ENCODE peak calls at places on chromosomes 12 and 14, in five cellular contexts. Z is astrocyte of the spinal cord, E is fibroblast of the aortic adventitia, Y is transverse colon, N is fibroblast of lung. B is an unnamed sample.

GRCh38 chr12:25194211-25194610 is 749 bp downstream of the DNAI7 start:
- DNase-seq in Z (peak; percentile 15), E (no peak), Y (no peak), N (no peak), B (no peak)

GRCh38 chr14:64474698-64475097 is 9.4 kb downstream of the AKAP5 start:
- DNase-seq in Z (no peak), E (no peak), Y (no peak), N (no peak), B (no peak)

GRCh38 chr14:31933716-31934115 is 143.4 kb upstream of the ARHGAP5 start:
- DNase-seq in Z (peak; percentile 36), E (peak; percentile 50), Y (no peak), N (no peak), B (no peak)

GRCh38 chr12:54967461-54967860 is 17.1 kb downstream of the TESPA1 start:
- DNase-seq in Z (peak; percentile 13), E (peak; percentile 6), Y (peak; percentile 22), N (no peak), B (peak; percentile 6)

GRCh38 chr12:24742378-24742777 is 206.5 kb downstream of the BCAT1 start:
- DNase-seq in Z (no peak), E (no peak), Y (peak; percentile 41), N (no peak), B (no peak)

GRCh38 chr12:50505386-50505827 is 622 bp downstream of the DIP2B start:
- DNase-seq in Z (peak; percentile 23), E (peak; percentile 26), Y (peak; percentile 33), N (peak; percentile 19), B (peak; percentile 22)

GRCh38 chr14:70808402-70809237 is 693 bp downstream of the MAP3K9 start:
- DNase-seq in Z (no peak), E (no peak), Y (peak; percentile 60), N (no peak), B (no peak)

GRCh38 chr12:42119085-42119633 is 25.5 kb downstream of the GXYLT1 start:
- DNase-seq in Z (peak; percentile 81), E (peak; percentile 79), Y (no peak), N (peak; percentile 90), B (peak; percentile 88)

GRCh38 chr14:72753879-72754400 is 140.0 kb downstream of the DPF3 start:
- DNase-seq in Z (no peak), E (no peak), Y (no peak), N (no peak), B (no peak)

GRCh38 chr12:123963829-123964228 is 8.8 kb downstream of the CCDC92 start:
- DNase-seq in Z (no peak), E (no peak), Y (no peak), N (no peak), B (no peak)

GRCh38 chr14:50363734-50364113 is 33.0 kb downstream of the CDKL1 start:
- DNase-seq in Z (no peak), E (peak; percentile 56), Y (peak; percentile 48), N (peak; percentile 35), B (peak; percentile 28)

GRCh38 chr12:48159976-48160525 is 2.7 kb upstream of the ASB8 start:
- DNase-seq in Z (no peak), E (peak; percentile 66), Y (no peak), N (no peak), B (no peak)

GRCh38 chr12:126139355-126139754 is 1074.1 kb downstream of the AACS start:
- DNase-seq in Z (no peak), E (no peak), Y (no peak), N (no peak), B (no peak)
- TF ChIP-seq CTCF in Z (peak; percentile 5), E (peak; percentile 2), Y (no peak), N (no peak), B (peak; percentile 6)

DNA sequence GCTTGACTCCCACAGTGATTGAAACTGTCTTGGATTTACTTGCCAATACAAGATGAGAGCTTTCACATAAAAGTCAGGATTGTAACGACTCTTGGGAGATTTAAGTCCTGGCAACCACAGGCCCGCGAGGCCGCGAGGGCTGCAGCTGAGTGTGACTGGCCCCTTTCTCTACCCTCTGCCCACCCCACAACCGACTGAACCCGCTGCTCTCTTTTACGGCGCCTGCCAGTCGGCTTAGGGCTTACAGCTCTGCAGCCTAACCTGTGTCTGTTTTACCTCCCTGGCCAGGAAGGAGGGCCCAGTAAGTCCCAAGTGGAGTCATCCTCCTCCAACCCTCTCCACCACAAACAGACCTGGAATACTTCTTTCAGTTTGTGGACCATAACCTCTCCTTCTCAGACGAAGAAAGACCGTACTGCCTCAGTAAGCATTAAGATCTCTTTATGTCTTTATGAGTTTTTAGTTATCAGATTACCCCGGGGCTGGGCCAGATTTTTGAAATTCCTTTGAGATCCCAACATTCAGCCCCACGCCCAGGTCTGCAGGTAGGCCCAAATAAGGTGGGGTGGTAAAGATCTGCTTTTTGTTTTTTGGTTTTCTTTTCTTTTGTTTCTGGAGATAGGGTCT is 12.6 kb upstream of the TIGAR start:
- DNase-seq in Z (no peak), E (no peak), Y (no peak), N (no peak), B (no peak)
- H3K4me3 ChIP-seq in Z (no peak overlapping the region), E (no peak overlapping the region), Y (no peak overlapping the region), N (no peak overlapping the region), B (no peak overlapping the region)

DNA sequence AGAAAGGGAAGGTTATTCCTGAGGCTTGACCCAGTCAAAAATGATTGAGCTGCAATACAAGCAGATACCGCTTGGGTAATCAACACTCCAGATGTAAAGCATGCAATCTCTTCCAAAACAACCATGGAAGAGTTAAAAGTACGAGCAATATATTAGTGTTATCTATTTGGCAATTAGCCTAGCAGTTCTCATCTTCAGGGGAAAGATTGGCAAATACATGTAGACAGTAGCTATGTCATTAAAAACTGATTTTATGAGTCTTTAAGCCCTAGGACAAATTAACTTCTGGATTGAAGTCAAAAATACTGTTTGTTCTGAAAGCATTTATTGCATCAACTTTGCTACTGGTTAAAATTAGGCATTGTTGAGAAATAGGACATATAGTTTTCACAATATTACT is 9.3 kb upstream of the GYS2 start:
- DNase-seq in Z (no peak), E (no peak), Y (no peak), N (peak; percentile 59), B (peak; percentile 19)
- TF ChIP-seq CTCF in Z (no peak), E (no peak), Y (no peak), N (peak; percentile 42), B (peak; percentile 7)

GRCh38 chr12:108207791-108208730 is 79.0 kb downstream of the WSCD2 start:
- DNase-seq in Z (no peak), E (no peak), Y (no peak), N (no peak), B (no peak)

GRCh38 chr12:108201808-108202207 is 72.7 kb downstream of the WSCD2 start:
- DNase-seq in Z (no peak), E (no peak), Y (no peak), N (no peak), B (no peak)

GRCh38 chr12:108204618-108205017 is 75.5 kb downstream of the WSCD2 start:
- DNase-seq in Z (no peak), E (no peak), Y (no peak), N (no peak), B (no peak)

GRCh38 chr12:108204117-108204516 is 75.0 kb downstream of the WSCD2 start:
- DNase-seq in Z (no peak), E (no peak), Y (no peak), N (no peak), B (no peak)

GRCh38 chr12:108205864-108206263 is 76.8 kb downstream of the WSCD2 start:
- DNase-seq in Z (no peak), E (no peak), Y (no peak), N (no peak), B (no peak)
- H3K4me3 ChIP-seq in Z (no peak overlapping the region), E (no peak overlapping the region), Y (no peak overlapping the region), N (no peak overlapping the region), B (no peak overlapping the region)

DNA sequence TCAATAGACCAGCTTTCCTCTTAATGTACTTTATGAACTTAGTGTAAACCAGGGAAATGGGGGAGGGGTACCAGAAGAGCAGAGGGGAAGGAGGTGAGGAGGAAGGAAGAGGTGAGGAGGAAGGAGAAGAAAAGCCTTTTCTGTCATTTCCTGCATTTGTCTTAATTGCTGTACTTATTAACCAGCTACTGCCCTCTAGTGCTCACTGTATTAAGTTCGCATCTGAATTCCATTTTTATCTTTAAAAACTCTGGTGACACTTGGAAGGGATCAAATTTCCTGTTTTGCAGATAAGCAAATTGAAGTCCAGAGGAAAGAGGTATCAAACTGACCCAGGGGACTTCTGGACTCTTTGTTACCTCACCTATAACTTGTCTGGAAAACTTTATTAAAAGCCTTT is 22.2 kb downstream of the MANSC1 start:
- DNase-seq in Z (peak; percentile 68), E (peak; percentile 85), Y (no peak), N (peak; percentile 79), B (peak; percentile 76)
- TF ChIP-seq CTCF in Z (peak; percentile 60), E (peak; percentile 61), Y (peak; percentile 68), N (peak; percentile 66), B (peak; percentile 80)

DNA sequence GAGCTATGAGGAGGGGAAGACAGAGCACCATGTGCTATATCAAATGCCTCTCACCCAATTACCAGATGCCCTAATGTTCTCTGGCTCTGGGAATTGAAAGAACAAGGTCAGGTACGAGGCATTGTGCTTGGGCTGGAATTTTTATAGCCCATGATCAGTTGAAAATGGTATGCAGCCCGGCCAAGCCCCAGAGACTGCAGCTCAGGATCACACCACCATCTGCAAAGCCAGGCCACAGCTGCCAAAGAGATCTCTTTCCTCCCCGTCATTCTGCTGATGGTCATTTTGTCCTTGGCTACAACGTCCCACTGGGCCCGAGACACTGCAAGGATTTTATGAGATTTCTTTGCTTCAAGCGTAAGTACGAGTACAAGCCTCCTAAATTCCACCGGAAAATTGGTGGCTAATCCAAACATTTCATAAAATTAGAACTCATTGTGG is 15.2 kb downstream of the NUAK1 start:
- DNase-seq in Z (peak; percentile 80), E (no peak), Y (peak; percentile 34), N (peak; percentile 42), B (no peak)
- H3K4me3 ChIP-seq in Z (no peak overlapping the region), E (no peak overlapping the region), Y (no peak overlapping the region), N (no peak overlapping the region), B (no peak overlapping the region)

DNA sequence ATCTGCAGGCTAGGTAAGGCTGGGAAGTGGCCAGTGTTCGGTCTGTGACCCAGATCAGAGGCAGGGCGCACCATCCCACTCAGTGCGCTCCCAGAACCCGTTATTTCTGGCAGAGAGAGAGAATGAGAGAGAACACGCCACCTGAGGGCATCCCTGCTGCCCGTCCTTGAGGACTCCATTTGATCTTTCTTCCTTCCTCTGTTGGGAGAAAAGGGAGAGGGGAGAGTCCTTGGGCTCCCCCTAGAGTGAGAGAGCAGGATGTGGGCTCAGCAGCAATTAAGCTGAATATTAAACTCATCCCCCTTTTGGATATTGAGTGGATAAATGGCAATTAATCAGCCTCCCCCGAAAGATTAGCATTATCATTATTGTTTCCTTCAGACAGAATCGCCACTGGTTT is 70.6 kb downstream of the IFT43 start:
- DNase-seq in Z (no peak), E (no peak), Y (no peak), N (peak; percentile 6), B (peak; percentile 21)
- TF ChIP-seq CTCF in Z (peak; percentile 64), E (peak; percentile 43), Y (no peak), N (peak; percentile 52), B (peak; percentile 52)

GRCh38 chr12:7103837-7104236 is 5.2 kb downstream of the C1RL start:
- DNase-seq in Z (no peak), E (no peak), Y (no peak), N (no peak), B (no peak)
- H3K4me3 ChIP-seq in Z (no peak overlapping the region), E (no peak overlapping the region), Y (no peak overlapping the region), N (no peak overlapping the region), B (no peak overlapping the region)